ENCODE peak calls at places on chromosome 10, in eight cellular contexts. W is heart left ventricle, S is mesothelial cell of epicardium, K is AG10803, G is A673, B is fibroblast of pulmonary artery, C is H9, P is cardiac muscle cell. I is an unnamed sample.

GRCh38 chr10:103739039-103739764 is 116.2 kb downstream of the SH3PXD2A start:
- DNase-seq in W (no peak), S (no peak), K (peak), G (no peak), B (peak), C (no peak), P (peak), I (no peak)

GRCh38 chr10:100866575-100867098 is 46.1 kb upstream of the SLF2 start:
- DNase-seq in W (no peak), S (no peak), K (no peak), G (peak), B (no peak), C (peak), P (no peak), I (no peak)

GRCh38 chr10:282294-283139 is 147.3 kb downstream of the ZMYND11 start:
- DNase-seq in W (no peak), S (no peak), K (peak), G (no peak), B (peak), C (no peak), P (peak), I (no peak)

GRCh38 chr10:58700576-58700975 is 187.9 kb downstream of the BICC1 start:
- DNase-seq in W (no peak), S (no peak), K (peak), G (no peak), B (no peak), C (no peak), P (no peak), I (no peak)

GRCh38 chr10:62130948-62131347 is 137.7 kb downstream of the RTKN2 start:
- DNase-seq in W (no peak), S (no peak), K (peak), G (peak), B (peak), C (no peak), P (peak), I (no peak)

GRCh38 chr10:61280303-61280702 is 172.9 kb downstream of the TMEM26 start:
- DNase-seq in W (no peak), S (no peak), K (peak), G (peak), B (peak), C (no peak), P (peak), I (no peak)

GRCh38 chr10:32982293-32982709 is 24.3 kb upstream of the ITGB1 start:
- DNase-seq in W (no peak), S (no peak), K (peak), G (no peak), B (peak), C (no peak), P (peak), I (no peak)

GRCh38 chr10:126392469-126392868 is 4.2 kb upstream of the ADAM12 start:
- DNase-seq in W (no peak), S (no peak), K (no peak), G (no peak), B (no peak), C (no peak), P (no peak), I (no peak)

GRCh38 chr10:70853031-70853430 is 35.3 kb downstream of the PCBD1 start:
- DNase-seq in W (no peak), S (no peak), K (no peak), G (no peak), B (no peak), C (no peak), P (no peak), I (no peak)

GRCh38 chr10:46248651-46249131 is 38.1 kb upstream of the ANTXRL start:
- DNase-seq in W (no peak), S (no peak), K (no peak), G (no peak), B (no peak), C (peak), P (no peak), I (no peak)

GRCh38 chr10:44070282-44070681 is 314.6 kb downstream of the CXCL12 start:
- DNase-seq in W (peak), S (no peak), K (no peak), G (no peak), B (no peak), C (no peak), P (no peak), I (no peak)

DNA sequence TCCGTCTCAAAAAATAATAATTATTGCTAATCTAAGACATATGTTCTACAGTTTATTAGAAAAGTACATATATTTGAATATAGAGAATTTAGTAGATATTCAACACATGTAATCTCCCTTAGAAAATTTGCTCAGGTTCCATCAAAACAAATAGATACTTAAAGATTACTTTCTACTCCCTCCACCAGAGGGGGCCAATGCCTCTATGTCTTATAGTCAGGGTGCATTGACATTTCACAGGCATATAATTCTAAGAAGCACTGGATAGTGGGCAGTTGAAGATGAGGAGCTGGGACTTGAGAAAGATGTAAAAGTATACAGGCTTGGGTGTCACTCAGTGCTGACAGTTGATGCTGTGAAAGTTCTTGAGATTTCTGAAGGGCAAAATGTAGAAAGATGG is 301.6 kb upstream of the HPS1 start:
- DNase-seq in W (no peak), S (no peak), K (peak), G (peak), B (peak), C (peak), P (peak), I (peak)
- TF ChIP-seq CTCF in W (no peak), S (no peak), K (peak), G (peak), B (peak), C (peak), P (peak), I (peak)

GRCh38 chr10:14459670-14460069 is 128.9 kb upstream of the FRMD4A start:
- DNase-seq in W (no peak), S (no peak), K (no peak), G (no peak), B (no peak), C (no peak), P (peak), I (no peak)
- TF ChIP-seq CTCF in W (no peak), S (no peak), K (no peak), G (no peak), B (no peak), C (no peak), P (no peak), I (no peak)

GRCh38 chr10:94500063-94500462 is 45.5 kb upstream of the HELLS start:
- DNase-seq in W (no peak), S (no peak), K (no peak), G (peak), B (peak), C (no peak), P (peak), I (no peak)
- TF ChIP-seq CTCF in W (no peak), S (no peak), K (peak), G (peak), B (peak), C (peak), P (peak), I (peak)

GRCh38 chr10:30493609-30494530 is 59.9 kb downstream of the MAP3K8 start:
- DNase-seq in W (peak), S (no peak), K (peak), G (no peak), B (peak), C (no peak), P (peak), I (no peak)
- TF ChIP-seq CTCF in W (no peak), S (no peak), K (no peak), G (peak), B (peak), C (peak), P (peak), I (no peak)

I was measured in nephron progenitor cell.